ENCODE peak calls at places on chromosomes 13 and 19, in six cellular contexts. U, O, W, I, G and F are unnamed samples.
A peak's percentile ranks its signal among the peaks of the same experiment; 100 is the strongest.

GRCh38 chr13:45055198-45055901 is 65.0 kb upstream of the GTF2F2 start:
- DNase-seq in I (no peak), O (no peak), G (no peak), W (no peak), U (no peak), F (peak; percentile 88)

GRCh38 chr19:28949535-28949934 is 263.4 kb downstream of the UQCRFS1 start:
- DNase-seq in G (no peak), W (no peak), I (no peak), U (no peak), O (no peak), F (no peak)

GRCh38 chr19:9721861-9722260 is 46.7 kb downstream of the ZNF846 start:
- DNase-seq in W (no peak), I (no peak), O (no peak), U (no peak), G (no peak), F (peak; percentile 22)

GRCh38 chr13:45623516-45624090 is 8.1 kb upstream of the ERICH6B start:
- DNase-seq in G (no peak), I (no peak), W (no peak), U (no peak), O (no peak), F (no peak)

GRCh38 chr19:46859637-46860124 is 1.1 kb upstream of the ARHGAP35 start:
- DNase-seq in U (peak; percentile 75), I (peak; percentile 73), W (no peak), G (no peak), O (peak; percentile 93), F (no peak)

GRCh38 chr19:58277197-58277596 is 1.6 kb upstream of the ZNF8 start:
- DNase-seq in W (no peak), I (no peak), G (no peak), U (no peak), O (no peak), F (no peak)

GRCh38 chr13:109074853-109075252 is 445.4 kb downstream of the MYO16 start:
- DNase-seq in O (no peak), I (no peak), W (no peak), U (no peak), G (no peak), F (no peak)

GRCh38 chr19:2097330-2098327 is 914 bp downstream of the IZUMO4 start:
- DNase-seq in G (no peak), U (no peak), O (no peak), I (no peak), W (peak; percentile 54), F (no peak)

GRCh38 chr13:37313383-37313782 is 207.9 kb upstream of the CSNK1A1L start:
- DNase-seq in G (no peak), O (no peak), U (no peak), I (no peak), W (no peak), F (peak; percentile 60)

GRCh38 chr13:98297043-98297442 is 120.0 kb upstream of the RNF113B start:
- DNase-seq in U (no peak), I (no peak), O (no peak), G (no peak), W (no peak), F (no peak)

GRCh38 chr19:18385675-18386542 is at the start of gene GDF15:
- DNase-seq in G (no peak), I (peak; percentile 66), O (peak; percentile 67), W (no peak), U (peak; percentile 61), F (no peak)

GRCh38 chr13:103140001-103140671 is 73.9 kb upstream of the SLC10A2 start:
- DNase-seq in U (no peak), O (no peak), I (no peak), W (no peak), G (no peak), F (peak; percentile 8)

GRCh38 chr19:28406237-28406596 is 806.7 kb downstream of the UQCRFS1 start:
- DNase-seq in I (no peak), O (no peak), U (no peak), G (no peak), W (no peak), F (no peak)

GRCh38 chr19:10105241-10106099 is 692 bp upstream of the PPAN start:
- DNase-seq in I (no peak), U (no peak), O (no peak), G (no peak), W (peak; percentile 63), F (no peak)

GRCh38 chr19:31991984-31992655 is 353.3 kb upstream of the ZNF507 start:
- DNase-seq in G (no peak), O (no peak), W (no peak), U (no peak), I (no peak), F (no peak)

GRCh38 chr13:22461854-22462565 is 718.8 kb upstream of the SGCG start:
- DNase-seq in O (no peak), W (no peak), G (no peak), U (no peak), I (no peak), F (no peak)

GRCh38 chr19:18020212-18021067 is 12.5 kb downstream of the ARRDC2 start:
- DNase-seq in U (peak; percentile 96), I (peak; percentile 82), O (peak; percentile 99), G (peak; percentile 77), W (no peak), F (no peak)

GRCh38 chr13:81487151-81487550 is 1146.2 kb upstream of the SPRY2 start:
- DNase-seq in I (peak; percentile 36), G (no peak), O (no peak), U (no peak), W (no peak), F (peak; percentile 5)

GRCh38 chr19:29083863-29084262 is 129.1 kb downstream of the UQCRFS1 start:
- DNase-seq in I (no peak), O (no peak), G (no peak), W (no peak), U (no peak), F (no peak)

GRCh38 chr19:18173572-18174294 is at the start of gene IFI30:
- DNase-seq in U (peak; percentile 79), W (peak; percentile 50), O (peak; percentile 82), G (no peak), I (peak; percentile 62), F (no peak)

GRCh38 chr13:106649495-106649894 is 81.6 kb upstream of the ARGLU1 start:
- DNase-seq in U (no peak), O (no peak), G (no peak), W (no peak), I (no peak), F (peak; percentile 70)

GRCh38 chr13:43978688-43979087 is 99.0 kb downstream of the LACC1 start:
- DNase-seq in I (no peak), O (no peak), G (no peak), U (no peak), W (no peak), F (no peak)

GRCh38 chr19:374183-374885 is 29.7 kb upstream of the MIER2 start:
- DNase-seq in U (no peak), O (no peak), W (no peak), I (no peak), G (no peak), F (no peak)

GRCh38 chr13:93549326-93549855 is 322.8 kb downstream of the GPC6 start:
- DNase-seq in I (no peak), O (no peak), G (no peak), U (no peak), W (no peak), F (no peak)
- H3K27ac ChIP-seq in I (no peak overlapping the region), O (no peak overlapping the region), G (no peak overlapping the region), U (no peak overlapping the region), W (no peak overlapping the region), F (no peak overlapping the region)

GRCh38 chr19:41478171-41478570 is 35.2 kb downstream of the ERICH4 start:
- DNase-seq in U (no peak), W (no peak), G (no peak), O (no peak), I (no peak), F (no peak)

GRCh38 chr19:41479757-41480191 is 36.8 kb downstream of the ERICH4 start:
- DNase-seq in W (no peak), G (no peak), O (no peak), I (peak; percentile 62), U (peak; percentile 35), F (no peak)

GRCh38 chr19:41476583-41476982 is 33.6 kb downstream of the ERICH4 start:
- DNase-seq in O (no peak), U (no peak), W (no peak), G (no peak), I (no peak), F (no peak)

GRCh38 chr19:41480336-41480735 is 37.4 kb downstream of the ERICH4 start:
- DNase-seq in I (peak; percentile 45), G (no peak), U (no peak), W (no peak), O (no peak), F (no peak)

GRCh38 chr19:41478875-41479756 is 36.2 kb downstream of the ERICH4 start:
- DNase-seq in G (no peak), W (no peak), I (no peak), U (no peak), O (no peak), F (no peak)
- H3K27ac ChIP-seq in G (no peak overlapping the region), W (no peak overlapping the region), I (peak overlapping the region; percentile 21), U (peak overlapping the region; percentile 85), O (peak overlapping the region; percentile 64), F (no peak overlapping the region)

GRCh38 chr13:33271759-33272158 is 13.8 kb downstream of the STARD13 start:
- DNase-seq in I (no peak), U (no peak), O (no peak), G (no peak), W (no peak), F (no peak)

GRCh38 chr13:33274264-33274663 is 11.3 kb downstream of the STARD13 start:
- DNase-seq in O (no peak), I (no peak), U (no peak), W (no peak), G (no peak), F (no peak)

GRCh38 chr13:33272531-33273124 is 12.9 kb downstream of the STARD13 start:
- DNase-seq in W (no peak), I (no peak), U (no peak), O (no peak), G (no peak), F (no peak)

GRCh38 chr13:33275916-33276315 is 9.6 kb downstream of the STARD13 start:
- DNase-seq in W (no peak), G (no peak), U (no peak), O (no peak), I (no peak), F (no peak)

GRCh38 chr13:33270906-33271538 is 14.5 kb downstream of the STARD13 start:
- DNase-seq in W (no peak), O (no peak), I (no peak), G (no peak), U (no peak), F (no peak)
- H3K27ac ChIP-seq in W (no peak overlapping the region), O (no peak overlapping the region), I (peak overlapping the region; percentile 74), G (no peak overlapping the region), U (peak overlapping the region; percentile 77), F (no peak overlapping the region)

GRCh38 chr19:37926711-37927110 is 19.7 kb downstream of the SIPA1L3 start:
- DNase-seq in O (no peak), U (no peak), I (no peak), G (no peak), W (no peak), F (no peak)

GRCh38 chr19:37926255-37926654 is 19.2 kb downstream of the SIPA1L3 start:
- DNase-seq in W (no peak), I (no peak), O (no peak), G (no peak), U (no peak), F (no peak)

GRCh38 chr19:37914908-37915307 is 7.9 kb downstream of the SIPA1L3 start:
- DNase-seq in G (no peak), W (no peak), I (no peak), O (no peak), U (no peak), F (no peak)

GRCh38 chr19:37925212-37925611 is 18.2 kb downstream of the SIPA1L3 start:
- DNase-seq in G (no peak), I (no peak), U (no peak), W (no peak), O (no peak), F (no peak)

GRCh38 chr19:37920591-37921450 is 13.8 kb downstream of the SIPA1L3 start:
- DNase-seq in I (no peak), W (no peak), O (no peak), U (no peak), G (no peak), F (no peak)
- H3K27ac ChIP-seq in I (no peak overlapping the region), W (no peak overlapping the region), O (no peak overlapping the region), U (no peak overlapping the region), G (no peak overlapping the region), F (peak overlapping the region; percentile 28)